ENCODE peak calls at places on chromosomes 6 and 20, in six cellular contexts. Y is osteocyte, A is fibroblast of the aortic adventitia, S is SK-N-SH, C is choroid plexus epithelial cell, W is HCT116. N is an unnamed sample.

GRCh38 chr6:162613310-162613709 is 114.3 kb downstream of the PRKN start:
- DNase-seq in Y (no peak), A (no peak), S (no peak), C (no peak), W (no peak), N (no peak)

GRCh38 chr20:43558412-43559146 is at the start of gene SGK2:
- DNase-seq in Y (no peak), A (peak), S (no peak), C (no peak), W (no peak), N (peak)

GRCh38 chr6:89585156-89585555 is 53.4 kb downstream of the LYRM2 start:
- DNase-seq in Y (no peak), A (peak), S (no peak), C (peak), W (no peak), N (no peak)

GRCh38 chr20:20895537-20895936 is 183.1 kb upstream of the RALGAPA2 start:
- DNase-seq in Y (no peak), A (no peak), S (no peak), C (no peak), W (no peak), N (no peak)

GRCh38 chr6:109000289-109000688 is 94.4 kb downstream of the SESN1 start:
- DNase-seq in Y (no peak), A (no peak), S (no peak), C (peak), W (no peak), N (no peak)

GRCh38 chr6:152380351-152380767 is 256.8 kb downstream of the SYNE1 start:
- DNase-seq in Y (no peak), A (peak), S (peak), C (peak), W (no peak), N (no peak)

GRCh38 chr6:41268478-41268877 is 18.0 kb downstream of the TREM1 start:
- DNase-seq in Y (no peak), A (no peak), S (no peak), C (no peak), W (no peak), N (no peak)

GRCh38 chr6:157213426-157213825 is 109.9 kb downstream of the TMEM242 start:
- DNase-seq in Y (no peak), A (no peak), S (no peak), C (no peak), W (no peak), N (no peak)

GRCh38 chr6:16394651-16395050 is 156.3 kb downstream of the GMPR start:
- DNase-seq in Y (no peak), A (no peak), S (no peak), C (no peak), W (no peak), N (no peak)

GRCh38 chr6:47292944-47293343 is 16.8 kb downstream of the TNFRSF21 start:
- DNase-seq in Y (no peak), A (no peak), S (no peak), C (peak), W (no peak), N (no peak)

GRCh38 chr20:4937422-4938319 is 63.6 kb downstream of the SLC23A2 start:
- DNase-seq in Y (no peak), A (peak), S (no peak), C (no peak), W (no peak), N (no peak)

GRCh38 chr20:50374541-50375078 is 135.6 kb upstream of the PTPN1 start:
- DNase-seq in Y (no peak), A (no peak), S (no peak), C (no peak), W (no peak), N (no peak)

GRCh38 chr6:139762587-139763031 is 388.2 kb upstream of the CITED2 start:
- DNase-seq in Y (no peak), A (no peak), S (no peak), C (no peak), W (no peak), N (no peak)

GRCh38 chr6:26158581-26159416 is 71.6 kb downstream of the HFE start:
- DNase-seq in Y (no peak), A (peak), S (no peak), C (peak), W (no peak), N (peak)

GRCh38 chr20:63692436-63693078 is 3.9 kb upstream of the TNFRSF6B start:
- DNase-seq in Y (no peak), A (peak), S (no peak), C (no peak), W (no peak), N (no peak)

GRCh38 chr6:140566706-140567330 is 1192.4 kb upstream of the CITED2 start:
- DNase-seq in Y (no peak), A (peak), S (no peak), C (peak), W (no peak), N (no peak)

GRCh38 chr6:79586548-79586947 is 44.6 kb upstream of the SH3BGRL2 start:
- DNase-seq in Y (no peak), A (peak), S (peak), C (peak), W (peak), N (no peak)

GRCh38 chr6:52519618-52520017 is 57.2 kb downstream of the TRAM2 start:
- DNase-seq in Y (no peak), A (no peak), S (no peak), C (no peak), W (no peak), N (no peak)

GRCh38 chr6:52524921-52525320 is 51.9 kb downstream of the TRAM2 start:
- DNase-seq in Y (no peak), A (no peak), S (no peak), C (no peak), W (no peak), N (no peak)

GRCh38 chr6:52523363-52524207 is 53.3 kb downstream of the TRAM2 start:
- DNase-seq in Y (no peak), A (no peak), S (no peak), C (no peak), W (no peak), N (no peak)

GRCh38 chr6:52522655-52523054 is 54.2 kb downstream of the TRAM2 start:
- DNase-seq in Y (no peak), A (peak), S (no peak), C (peak), W (no peak), N (no peak)

GRCh38 chr6:52522151-52522626 is 54.7 kb downstream of the TRAM2 start:
- DNase-seq in Y (no peak), A (peak), S (peak), C (peak), W (no peak), N (no peak)
- TF ChIP-seq CTCF in Y (no peak), A (peak), S (no peak), C (no peak), W (no peak), N (no peak)

GRCh38 chr6:56618050-56618449 is 24.6 kb downstream of the DST start:
- DNase-seq in Y (no peak), A (no peak), S (no peak), C (no peak), W (no peak), N (no peak)
- TF ChIP-seq CTCF in Y (peak), A (peak), S (peak), C (peak), W (no peak), N (no peak)

DNA sequence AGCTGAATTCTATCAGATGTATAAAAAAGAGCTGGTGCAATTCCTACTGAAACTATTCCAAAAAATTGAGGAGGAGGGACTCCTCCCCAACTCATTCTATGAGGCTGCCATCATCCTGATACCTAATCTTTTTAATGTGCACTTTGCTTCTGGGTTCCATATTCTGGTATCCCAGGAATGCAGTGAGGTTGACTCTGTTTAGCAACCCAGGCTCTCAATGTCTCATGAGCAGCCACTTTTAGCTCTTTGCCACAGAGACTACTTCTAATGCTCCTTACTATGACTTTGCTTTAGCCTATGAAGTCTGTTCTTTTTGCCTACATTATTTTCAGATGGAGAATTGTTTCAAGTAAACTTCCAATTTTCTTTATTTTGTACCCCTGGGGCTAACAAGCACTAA is 185.5 kb upstream of the NRSN1 start:
- DNase-seq in Y (no peak), A (no peak), S (no peak), C (peak), W (no peak), N (no peak)
- TF ChIP-seq CTCF in Y (no peak), A (no peak), S (no peak), C (no peak), W (no peak), N (no peak)

GRCh38 chr6:111834356-111834755 is 38.9 kb downstream of the FYN start:
- DNase-seq in Y (no peak), A (no peak), S (no peak), C (no peak), W (no peak), N (no peak)
- TF ChIP-seq CTCF in Y (no peak), A (no peak), S (no peak), C (no peak), W (no peak), N (no peak)

DNA sequence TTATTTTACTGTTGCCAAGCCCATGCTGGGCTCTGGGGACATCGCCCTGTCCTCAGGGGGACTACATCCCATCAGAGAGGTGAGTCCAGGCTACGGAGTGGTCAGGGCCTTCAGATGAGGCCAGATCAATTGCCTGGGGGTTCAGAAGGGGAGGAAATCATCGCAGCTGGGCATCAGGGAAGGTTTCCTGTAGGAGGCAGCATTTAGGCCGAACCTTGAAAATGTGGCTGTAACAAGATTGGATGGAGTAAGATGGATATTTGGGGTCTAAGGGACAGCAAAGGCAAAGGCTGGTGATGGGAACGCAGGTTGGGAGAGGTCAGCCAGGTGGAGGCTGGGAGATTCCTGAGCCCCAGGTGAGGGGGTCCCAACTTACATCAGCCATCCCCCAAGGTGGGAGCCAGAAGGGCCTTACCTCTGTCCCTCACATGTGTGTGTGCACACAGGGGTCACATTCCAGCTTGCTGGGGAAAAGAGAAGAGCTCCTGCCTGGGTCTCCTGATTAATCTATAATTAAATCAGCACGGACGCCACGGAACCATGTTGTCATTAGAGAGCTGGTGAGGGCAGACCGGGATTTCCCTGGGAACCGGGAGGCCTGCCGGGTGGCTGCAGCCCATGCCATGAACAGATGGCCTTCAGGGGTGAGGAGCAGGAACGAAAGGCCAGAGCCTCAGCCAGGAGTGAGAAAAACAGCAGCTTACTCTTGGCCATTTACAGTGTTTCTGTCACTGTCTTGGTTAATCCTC is 30.5 kb upstream of the DLGAP4 start:
- DNase-seq in Y (peak), A (no peak), S (peak), C (no peak), W (no peak), N (no peak)
- TF ChIP-seq CTCF in Y (no peak), A (no peak), S (no peak), C (no peak), W (no peak), N (no peak)